ENCODE peak calls at places on chromosomes 12 and 14, in four cellular contexts. H is AG10803, L is omental fat pad, W is AG09309. M is an unnamed sample.

GRCh38 chr14:102824832-102825231 is 47.6 kb downstream of the TRAF3 start:
- DNase-seq in H (peak; percentile 39), L (no peak), W (no peak), M (no peak)

GRCh38 chr12:92144631-92145480 is 790 bp downstream of the BTG1 start:
- DNase-seq in H (peak; percentile 55), L (no peak), W (no peak), M (no peak)

GRCh38 chr14:37443461-37443860 is 151.6 kb downstream of the FOXA1 start:
- DNase-seq in H (peak; percentile 72), L (no peak), W (peak; percentile 4), M (no peak)

GRCh38 chr12:113403435-113404415 is at the start of gene SDS:
- DNase-seq in H (peak; percentile 13), L (no peak), W (no peak), M (no peak)

GRCh38 chr12:64459388-64460024 is 7.6 kb downstream of the TBK1 start:
- DNase-seq in H (peak; percentile 12), L (no peak), W (no peak), M (no peak)

GRCh38 chr12:101564912-101565311 is 29.9 kb upstream of the MYBPC1 start:
- DNase-seq in H (no peak), L (no peak), W (no peak), M (no peak)

GRCh38 chr12:131948166-131948712 is 1.5 kb upstream of the EP400 start:
- DNase-seq in H (no peak), L (no peak), W (no peak), M (no peak)

GRCh38 chr14:94015223-94015622 is 10.9 kb upstream of the OTUB2 start:
- DNase-seq in H (no peak), L (no peak), W (no peak), M (no peak)

GRCh38 chr14:58243790-58244555 is 670 bp upstream of the PSMA3 start:
- DNase-seq in H (no peak), L (no peak), W (no peak), M (no peak)

GRCh38 chr14:68926236-68926635 is 52.9 kb downstream of the ACTN1 start:
- DNase-seq in H (no peak), L (no peak), W (no peak), M (no peak)

GRCh38 chr14:76826122-76826521 is at the start of gene LRRC74A:
- DNase-seq in H (no peak), L (no peak), W (no peak), M (no peak)

GRCh38 chr12:72271401-72271740 is 799 bp upstream of the TRHDE start:
- DNase-seq in H (no peak), L (no peak), W (no peak), M (peak; percentile 47)

GRCh38 chr14:99568567-99569560 is 35.1 kb downstream of the CCDC85C start:
- DNase-seq in H (peak; percentile 54), L (no peak), W (no peak), M (no peak)

GRCh38 chr12:78928200-78929074 is 63.9 kb downstream of the SYT1 start:
- DNase-seq in H (peak; percentile 46), L (no peak), W (peak; percentile 14), M (no peak)

GRCh38 chr14:65860956-65861631 is 448.6 kb downstream of the FUT8 start:
- DNase-seq in H (no peak), L (no peak), W (no peak), M (no peak)

GRCh38 chr12:15280930-15281329 is 41.4 kb upstream of the PTPRO start:
- DNase-seq in H (no peak), L (no peak), W (no peak), M (no peak)

GRCh38 chr12:93740721-93741120 is 63.5 kb downstream of the CRADD start:
- DNase-seq in H (peak; percentile 47), L (no peak), W (no peak), M (no peak)

GRCh38 chr12:6205144-6205539 is 4.9 kb downstream of the CD9 start:
- DNase-seq in H (no peak), L (no peak), W (no peak), M (no peak)

GRCh38 chr14:79732911-79733310 is 478.4 kb downstream of the DIO2 start:
- DNase-seq in H (no peak), L (no peak), W (peak; percentile 45), M (no peak)

GRCh38 chr14:64723691-64724577 is 19.7 kb downstream of the PLEKHG3 start:
- DNase-seq in H (no peak), L (no peak), W (no peak), M (no peak)

GRCh38 chr14:62592877-62593276 is 452.4 kb downstream of the KCNH5 start:
- DNase-seq in H (no peak), L (no peak), W (no peak), M (no peak)

GRCh38 chr14:78767436-78767835 is 597.3 kb downstream of the NRXN3 start:
- DNase-seq in H (no peak), L (no peak), W (no peak), M (no peak)

GRCh38 chr12:46794593-46795190 is 31.1 kb downstream of the SLC38A4 start:
- DNase-seq in H (no peak), L (no peak), W (no peak), M (no peak)

GRCh38 chr12:10497602-10498001 is 8.1 kb upstream of the EIF2S3B start:
- DNase-seq in H (no peak), L (no peak), W (no peak), M (no peak)

DNA sequence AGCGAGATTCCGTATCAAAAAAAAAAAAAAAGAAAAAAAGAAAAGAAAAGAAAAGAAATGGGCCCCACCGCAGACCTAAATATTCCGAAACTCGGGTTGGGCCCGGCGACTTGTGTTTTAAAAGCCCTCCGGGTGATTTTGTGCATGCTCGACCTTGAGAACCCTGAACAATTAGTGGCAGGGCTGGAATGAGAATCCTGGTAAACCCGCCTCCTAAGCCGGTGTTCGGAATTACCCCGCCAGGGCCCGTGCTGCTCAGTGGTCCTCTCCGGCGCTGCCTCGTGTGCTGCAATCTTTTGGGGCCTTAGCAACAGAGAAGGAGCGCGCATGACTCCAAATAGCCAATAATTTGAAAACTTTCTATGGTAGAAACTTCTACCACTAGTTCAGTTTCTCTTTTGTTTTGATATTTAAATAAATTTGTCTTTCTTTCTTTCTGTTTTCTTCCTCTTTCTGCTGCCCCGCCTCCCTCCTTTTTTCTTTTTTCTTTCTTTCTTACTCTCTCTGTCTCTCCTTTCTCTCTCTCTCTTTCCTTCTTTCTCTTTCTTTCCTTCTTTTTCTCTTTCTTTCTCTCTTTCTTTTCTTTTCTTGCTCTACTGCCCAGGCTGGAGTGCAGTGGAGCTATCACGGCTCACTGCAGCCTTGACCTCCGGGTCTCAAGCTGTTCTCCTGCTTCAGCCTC is 1.5 kb upstream of the GALNT6 start:
- DNase-seq in H (peak; percentile 36), L (no peak), W (no peak), M (no peak)
- TF ChIP-seq CTCF in H (no peak), L (no peak), W (no peak), M (no peak)

GRCh38 chr12:124821252-124822200 is 42.1 kb downstream of the SCARB1 start:
- DNase-seq in H (no peak), L (no peak), W (no peak), M (no peak)
- TF ChIP-seq CTCF in H (no peak), L (no peak), W (no peak), M (no peak)

GRCh38 chr12:124397399-124397679 is 102.4 kb downstream of the RFLNA start:
- DNase-seq in H (no peak), L (no peak), W (no peak), M (peak; percentile 69)

GRCh38 chr12:124399622-124400021 is 104.7 kb downstream of the RFLNA start:
- DNase-seq in H (no peak), L (no peak), W (no peak), M (no peak)

GRCh38 chr12:124397807-124398577 is 103.1 kb downstream of the RFLNA start:
- DNase-seq in H (peak; percentile 58), L (no peak), W (no peak), M (no peak)

GRCh38 chr12:124400124-124400523 is 105.2 kb downstream of the RFLNA start:
- DNase-seq in H (no peak), L (no peak), W (no peak), M (no peak)

DNA sequence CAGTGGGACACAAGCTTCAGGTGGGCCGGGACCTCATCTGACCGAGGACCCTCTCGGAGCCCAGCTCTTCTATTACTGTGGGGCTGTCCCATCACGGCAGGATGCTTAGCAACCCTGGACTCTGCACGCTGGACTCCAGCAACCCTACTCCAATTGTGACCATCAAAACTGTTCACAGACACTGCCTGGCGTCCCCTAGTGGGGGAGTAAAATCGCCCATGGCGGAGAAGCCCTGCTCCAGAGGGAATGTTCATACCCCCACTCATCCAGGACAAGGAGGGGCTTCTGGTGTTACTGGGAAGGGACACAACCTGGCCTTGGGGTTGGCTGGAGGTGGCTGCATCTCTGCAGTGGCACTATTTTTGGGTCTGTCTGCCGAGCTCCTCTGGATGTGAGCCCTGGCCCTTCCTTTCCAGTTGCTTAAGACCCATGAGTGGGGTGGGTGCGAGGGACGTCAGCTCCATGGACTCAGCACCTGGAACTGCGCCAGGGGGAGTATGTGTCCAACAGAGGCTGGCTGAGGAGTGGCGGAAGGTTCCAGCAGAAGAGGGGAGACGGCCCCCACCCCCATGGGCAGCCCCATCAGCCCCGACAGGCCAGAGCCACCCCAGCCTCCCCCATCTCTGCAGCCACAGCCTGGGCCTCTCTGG is 103.8 kb downstream of the RFLNA start:
- DNase-seq in H (no peak), L (peak; percentile 68), W (no peak), M (no peak)
- TF ChIP-seq CTCF in H (no peak), L (no peak), W (no peak), M (no peak)

GRCh38 chr12:25677180-25677937 is 124.3 kb upstream of the LMNTD1 start:
- DNase-seq in H (peak; percentile 58), L (no peak), W (no peak), M (no peak)
- TF ChIP-seq CTCF in H (peak; percentile 63), L (no peak), W (peak; percentile 42), M (peak; percentile 30)

DNA sequence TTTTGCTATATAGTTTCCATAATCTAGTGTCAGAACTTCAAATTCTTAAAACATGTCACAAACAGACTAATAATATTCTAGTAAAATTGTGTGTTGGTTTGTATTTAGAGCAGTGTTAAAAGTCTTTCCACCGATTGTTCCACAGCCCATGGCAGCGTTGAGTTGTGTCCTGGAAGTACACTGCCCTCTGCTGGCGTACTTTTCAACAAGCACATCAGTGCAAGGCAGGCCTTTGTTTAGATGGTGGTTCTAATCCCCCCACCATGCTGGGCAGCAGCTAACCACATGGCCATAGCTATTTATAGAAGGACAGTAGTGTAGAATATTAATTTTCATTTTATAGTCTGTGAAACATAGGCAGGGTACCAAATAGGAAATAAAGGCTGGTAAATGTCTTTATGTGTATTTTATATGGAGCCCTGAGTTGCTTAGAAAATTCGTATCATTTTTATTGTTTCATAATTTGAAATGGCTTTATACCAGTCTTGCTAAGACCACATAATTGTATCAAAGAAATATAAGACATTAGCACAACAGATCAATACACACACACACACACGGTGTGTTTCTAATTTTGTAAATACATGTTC is 235.4 kb downstream of the SEC23A start:
- DNase-seq in H (peak; percentile 82), L (peak; percentile 59), W (peak; percentile 63), M (no peak)
- TF ChIP-seq CTCF in H (peak; percentile 94), L (no peak), W (peak; percentile 83), M (peak; percentile 89)

M was measured in D721Med.